ENCODE peak calls at places on chromosomes 3 and 15, in seven cellular contexts. Z is H9, J is neuronal stem cell, B is mesendoderm, Q is H1, L is mesenchymal stem cell, P is trophoblast cell. M is an unnamed sample.
A peak's percentile ranks its signal among the peaks of the same experiment; 100 is the strongest.

GRCh38 chr15:65361708-65362459 is 15.9 kb downstream of the IGDCC3 start:
- DNase-seq in B (no peak), Z (no peak), J (no peak), Q (peak; percentile 66), P (no peak), L (no peak), M (no peak)

GRCh38 chr3:185484296-185484695 is 14.5 kb downstream of the TMEM41A start:
- DNase-seq in Z (no peak), L (no peak), J (no peak), B (no peak), P (no peak), Q (no peak), M (no peak)

GRCh38 chr3:166190360-166190759 is 353.1 kb upstream of the BCHE start:
- DNase-seq in P (no peak), B (peak; percentile 79), Z (no peak), L (peak; percentile 88), J (no peak), Q (no peak), M (peak; percentile 86)

GRCh38 chr15:25182736-25183445 is 228.1 kb downstream of the SNRPN start:
- DNase-seq in P (no peak), L (no peak), B (peak; percentile 1), J (no peak), Q (peak; percentile 48), Z (peak; percentile 37), M (no peak)

GRCh38 chr3:129602309-129602708 is 4.2 kb downstream of the PLXND1 start:
- DNase-seq in J (no peak), P (no peak), Z (peak; percentile 76), Q (peak; percentile 63), B (peak; percentile 75), L (no peak), M (no peak)

GRCh38 chr15:92800013-92800412 is 100.1 kb upstream of the CHD2 start:
- DNase-seq in Q (no peak), Z (no peak), P (no peak), L (no peak), J (no peak), B (no peak), M (no peak)

GRCh38 chr15:80834906-80835305 is 55.7 kb downstream of the CEMIP start:
- DNase-seq in B (no peak), Z (no peak), P (no peak), J (no peak), Q (no peak), L (no peak), M (no peak)

GRCh38 chr3:165196577-165197561 is 685 bp upstream of the SLITRK3 start:
- DNase-seq in Q (peak; percentile 51), P (no peak), Z (peak; percentile 38), J (peak; percentile 23), B (peak; percentile 25), L (peak; percentile 44), M (no peak)

GRCh38 chr3:181403876-181404660 is 307.7 kb upstream of the SOX2 start:
- DNase-seq in J (no peak), L (no peak), P (no peak), Q (no peak), Z (no peak), B (no peak), M (no peak)

GRCh38 chr3:60574046-60574769 is 677.0 kb downstream of the FHIT start:
- DNase-seq in Z (no peak), B (no peak), Q (no peak), J (peak; percentile 15), P (no peak), L (no peak), M (no peak)

GRCh38 chr3:46314517-46314916 is 39.4 kb upstream of the CCR2 start:
- DNase-seq in Z (no peak), B (no peak), L (no peak), Q (no peak), J (no peak), P (no peak), M (no peak)

GRCh38 chr3:94520364-94520763 is 457.5 kb downstream of the NSUN3 start:
- DNase-seq in Z (no peak), Q (no peak), L (no peak), J (no peak), B (no peak), P (no peak), M (no peak)

GRCh38 chr15:95684693-95685115 is 645.8 kb upstream of the NR2F2 start:
- DNase-seq in J (no peak), P (peak; percentile 29), Z (no peak), Q (no peak), B (peak; percentile 11), L (peak; percentile 65), M (peak; percentile 93)

GRCh38 chr15:76310470-76311070 is 699 bp downstream of the ETFA start:
- DNase-seq in Q (no peak), L (peak; percentile 67), P (peak; percentile 27), B (no peak), Z (no peak), J (no peak), M (no peak)

GRCh38 chr3:55376753-55377347 is 110.3 kb downstream of the WNT5A start:
- DNase-seq in P (no peak), J (no peak), B (peak; percentile 16), Z (no peak), L (no peak), Q (no peak), M (no peak)

GRCh38 chr15:100803158-100803440 is 76.5 kb upstream of the ALDH1A3 start:
- DNase-seq in J (no peak), Q (no peak), P (no peak), L (no peak), B (no peak), Z (no peak), M (no peak)

DNA sequence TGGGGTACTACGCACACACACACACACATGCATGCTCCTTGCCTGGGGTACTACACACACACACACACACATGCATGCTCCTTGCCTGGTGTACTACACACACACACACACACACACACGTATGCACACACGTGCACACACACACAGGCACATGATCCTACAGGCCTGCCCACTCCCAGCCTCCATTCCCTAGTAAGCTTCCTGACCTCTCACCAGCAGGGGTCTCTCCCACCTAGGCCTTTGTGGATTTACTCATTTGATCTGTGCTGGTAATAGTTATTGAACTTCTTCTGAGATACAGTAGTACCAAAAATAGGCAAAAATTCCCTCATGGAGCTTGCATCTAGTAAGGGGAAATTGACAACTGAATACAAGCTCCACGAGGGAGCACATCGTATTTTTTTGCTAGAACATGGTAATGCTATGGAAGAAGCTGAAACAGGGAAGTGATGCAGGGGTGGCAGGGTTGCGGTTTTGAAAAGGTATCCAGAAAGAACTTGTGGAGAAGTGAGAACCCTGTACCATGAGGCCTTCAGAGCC is 19.1 kb downstream of the TTC21A start:
- DNase-seq in L (peak; percentile 65), B (peak; percentile 83), Q (no peak), P (no peak), Z (peak; percentile 68), J (peak; percentile 33), M (peak; percentile 65)
- H3K18ac ChIP-seq in L (no peak overlapping the region), B (no peak overlapping the region), Q (no peak overlapping the region), P (peak overlapping the region; percentile 2), Z (no peak overlapping the region), J (no peak overlapping the region), M (no peak overlapping the region)

GRCh38 chr3:107382626-107383025 is 5.4 kb downstream of the CCDC54 start:
- DNase-seq in L (no peak), Q (no peak), P (no peak), B (no peak), Z (no peak), J (no peak), M (no peak)

GRCh38 chr3:107384907-107385306 is 7.7 kb downstream of the CCDC54 start:
- DNase-seq in B (peak; percentile 86), L (no peak), Q (no peak), P (no peak), Z (no peak), J (no peak), M (no peak)

GRCh38 chr3:107387555-107387954 is 10.3 kb downstream of the CCDC54 start:
- DNase-seq in Z (no peak), P (no peak), Q (no peak), J (no peak), L (peak; percentile 4), B (no peak), M (peak; percentile 79)

DNA sequence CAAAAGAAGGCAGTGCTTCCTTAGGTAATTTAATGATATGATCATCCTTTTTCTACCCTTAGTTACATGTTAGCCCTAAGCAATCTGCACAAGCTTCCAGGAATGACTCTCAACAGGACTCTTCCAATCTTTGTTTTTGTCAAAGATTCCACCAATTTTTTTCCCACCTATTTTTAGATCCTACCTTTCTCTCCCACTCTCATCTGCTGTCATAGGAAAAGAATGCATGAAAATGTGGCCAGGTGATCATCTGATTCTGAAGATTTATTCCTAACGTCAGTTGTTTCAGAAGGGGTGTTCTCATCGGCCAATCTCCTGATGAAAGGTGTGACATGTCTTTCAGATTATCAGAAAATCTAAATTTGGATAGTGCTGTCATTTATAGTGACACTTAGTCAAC is 7.2 kb downstream of the CCDC54 start:
- DNase-seq in P (peak; percentile 48), Q (no peak), L (no peak), J (no peak), Z (no peak), B (peak; percentile 42), M (no peak)
- H3K18ac ChIP-seq in P (no peak overlapping the region), Q (no peak overlapping the region), L (no peak overlapping the region), J (no peak overlapping the region), Z (no peak overlapping the region), B (no peak overlapping the region), M (no peak overlapping the region)

DNA sequence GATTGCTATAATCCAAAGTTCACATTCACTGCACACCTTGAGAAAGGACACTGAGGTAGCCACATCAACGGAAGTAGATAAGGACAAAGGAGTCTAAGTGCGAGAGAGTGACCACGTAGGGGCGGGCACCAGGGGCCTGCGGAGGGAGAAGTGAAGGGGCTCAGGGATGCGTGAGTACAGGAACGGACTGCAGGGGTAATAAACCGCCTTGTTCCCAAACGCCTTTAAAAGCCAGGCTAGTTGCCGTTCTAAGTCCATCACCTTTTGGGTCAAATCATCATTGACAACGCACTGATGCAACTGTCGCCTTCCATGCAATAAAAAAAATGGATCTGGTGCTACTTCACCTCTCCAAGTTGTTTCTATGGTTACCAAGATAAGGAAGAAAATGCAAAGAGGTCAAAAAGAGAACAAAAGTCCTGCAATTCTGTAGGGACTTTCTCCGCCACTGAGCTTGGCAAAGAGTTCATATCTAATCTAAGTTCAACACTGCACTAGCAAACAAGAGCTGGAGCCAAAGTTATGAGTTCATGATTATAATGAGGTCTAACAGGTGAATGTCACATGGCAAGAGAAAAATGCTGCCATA is 32.6 kb upstream of the ATP11B start:
- DNase-seq in P (no peak), Q (no peak), Z (no peak), J (no peak), L (no peak), B (no peak), M (no peak)
- H3K18ac ChIP-seq in P (no peak overlapping the region), Q (no peak overlapping the region), Z (no peak overlapping the region), J (no peak overlapping the region), L (no peak overlapping the region), B (no peak overlapping the region), M (no peak overlapping the region)

DNA sequence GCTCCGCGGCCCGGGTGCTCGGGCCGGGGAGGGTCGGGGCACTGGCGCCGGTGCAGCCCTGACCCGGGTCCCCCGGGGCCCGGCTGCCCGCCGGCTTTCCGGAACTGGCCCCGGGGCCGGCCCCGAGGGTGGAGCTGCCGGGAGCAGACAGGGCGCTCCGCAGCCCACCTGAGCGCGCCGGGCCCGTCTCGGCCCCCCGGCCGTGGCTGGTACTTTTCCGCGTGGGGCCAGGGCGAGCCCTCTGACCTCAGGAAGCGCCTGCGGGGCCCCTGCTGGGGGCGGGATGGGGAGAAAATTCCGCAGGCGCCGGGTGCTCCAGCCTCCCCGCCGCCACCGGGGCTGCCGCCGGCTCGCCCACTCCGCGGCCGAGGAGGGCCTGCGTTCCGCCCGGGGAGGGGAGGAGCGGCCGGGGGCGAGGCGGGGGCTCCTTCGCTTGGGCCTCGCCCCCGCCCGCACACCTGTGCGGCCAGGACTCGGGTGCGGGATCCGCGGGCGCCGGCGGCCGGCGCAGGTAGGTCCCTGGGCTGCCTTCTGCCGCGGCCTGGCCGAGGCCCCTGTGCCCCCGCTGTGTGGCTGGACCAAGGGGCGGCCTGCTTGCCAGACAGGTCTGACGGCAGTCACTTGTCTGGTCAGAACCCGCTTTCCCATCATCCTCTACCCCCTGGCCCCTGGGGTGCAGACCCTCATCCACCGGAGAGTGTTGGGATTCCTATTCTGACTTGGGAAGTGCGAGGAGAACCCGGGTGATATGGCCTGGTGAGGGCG is 3.5 kb downstream of the FURIN start:
- DNase-seq in Q (peak; percentile 77), P (peak; percentile 57), L (peak; percentile 29), J (no peak), Z (peak; percentile 54), B (peak; percentile 62), M (no peak)
- H3K18ac ChIP-seq in Q (no peak overlapping the region), P (peak overlapping the region; percentile 48), L (peak overlapping the region; percentile 87), J (peak overlapping the region; percentile 87), Z (no peak overlapping the region), B (peak overlapping the region; percentile 97), M (peak overlapping the region; percentile 27)